ENCODE peak calls at places on chromosome 7, in eight cellular contexts. U is GF-D8; O is renal cortical epithelial cell; N is stimulated activated CD4-positive, alpha-beta T cell treated with anti-CD3 and anti-CD28 coated beads, Interleukin-2, amount 100 ng/mL, for 48 hours; I is tibial artery; V is astrocyte of the cerebellum; E is neural progenitor cell; B is effector memory CD8-positive, alpha-beta T cell. H is an unnamed sample.
A peak's percentile ranks its signal among the peaks of the same experiment; 100 is the strongest.

GRCh38 chr7:129949292-129950133 is 3.2 kb downstream of the UBE2H start:
- DNase-seq in N (no peak), I (peak; percentile 44), V (peak; percentile 55), U (no peak), O (peak; percentile 100), B (no peak), E (peak; percentile 64), H (peak; percentile 77)

GRCh38 chr7:5610500-5611186 is 170.8 kb downstream of the RNF216 start:
- DNase-seq in N (no peak), B (no peak), I (no peak), O (no peak), U (no peak), V (no peak), E (no peak), H (peak; percentile 25)

GRCh38 chr7:4255336-4255735 is 426.8 kb upstream of the FOXK1 start:
- DNase-seq in E (no peak), I (no peak), N (no peak), U (no peak), V (no peak), B (no peak), O (no peak), H (no peak)

GRCh38 chr7:23474098-23474828 is 4.0 kb upstream of the IGF2BP3 start:
- DNase-seq in E (peak; percentile 99), O (peak; percentile 80), B (no peak), N (peak; percentile 71), I (peak; percentile 68), U (peak; percentile 24), V (peak; percentile 88), H (peak; percentile 99)

GRCh38 chr7:100563809-100564400 is 9.8 kb downstream of the SAP25 start:
- DNase-seq in V (no peak), O (no peak), B (peak; percentile 86), I (peak; percentile 86), N (peak; percentile 85), U (no peak), E (peak; percentile 81), H (peak; percentile 77)

GRCh38 chr7:66099232-66099550 is 15.5 kb upstream of the CRCP start:
- DNase-seq in I (no peak), B (no peak), N (no peak), O (no peak), E (no peak), V (no peak), U (no peak), H (no peak)

GRCh38 chr7:100540073-100540723 is 1.2 kb downstream of the AGFG2 start:
- DNase-seq in V (no peak), I (no peak), O (peak; percentile 75), B (no peak), N (no peak), E (no peak), U (no peak), H (no peak)

GRCh38 chr7:1446611-1447032 is 12.6 kb downstream of the MICALL2 start:
- DNase-seq in E (no peak), B (no peak), N (no peak), I (no peak), U (no peak), V (no peak), O (no peak), H (no peak)

GRCh38 chr7:48875300-48875916 is 48.9 kb upstream of the CDC14C start:
- DNase-seq in N (no peak), V (peak; percentile 23), E (peak; percentile 84), U (no peak), B (no peak), I (no peak), O (peak; percentile 7), H (peak; percentile 70)

GRCh38 chr7:14902589-14902963 is at the start of gene DGKB:
- DNase-seq in E (peak; percentile 70), O (peak; percentile 12), I (no peak), U (no peak), B (no peak), V (peak; percentile 22), N (no peak), H (peak; percentile 10)

GRCh38 chr7:3176112-3176836 is 124.8 kb upstream of the SDK1 start:
- DNase-seq in V (no peak), B (no peak), U (no peak), I (no peak), N (no peak), O (no peak), E (no peak), H (no peak)

GRCh38 chr7:68158686-68159255 is 1162.1 kb downstream of the TYW1 start:
- DNase-seq in U (no peak), N (no peak), B (no peak), I (no peak), E (no peak), O (no peak), V (no peak), H (no peak)

GRCh38 chr7:56493196-56493595 is 377.0 kb upstream of the NUPR2 start:
- DNase-seq in I (no peak), E (no peak), N (no peak), V (no peak), U (no peak), O (no peak), B (no peak), H (no peak)

GRCh38 chr7:38477333-38477732 is 153.8 kb downstream of the AMPH start:
- DNase-seq in O (no peak), E (no peak), V (no peak), I (no peak), N (no peak), U (no peak), B (no peak), H (no peak)

GRCh38 chr7:277228-277627 is 12.7 kb upstream of the FOXL3 start:
- DNase-seq in O (no peak), U (no peak), I (no peak), E (no peak), B (no peak), N (no peak), V (no peak), H (no peak)

GRCh38 chr7:116152276-116152675 is 58.1 kb upstream of the TES start:
- DNase-seq in I (no peak), E (no peak), V (no peak), N (no peak), B (no peak), U (no peak), O (no peak), H (no peak)

GRCh38 chr7:2010551-2011265 is 222.0 kb downstream of the MAD1L1 start:
- DNase-seq in E (no peak), U (no peak), N (no peak), B (no peak), I (peak; percentile 33), V (no peak), O (no peak), H (no peak)

GRCh38 chr7:7969306-7970112 is 913 bp downstream of the GLCCI1 start:
- DNase-seq in O (peak; percentile 38), B (peak; percentile 51), V (peak; percentile 22), E (peak; percentile 61), U (no peak), I (peak; percentile 67), N (peak; percentile 31), H (peak; percentile 69)

GRCh38 chr7:126685018-126685573 is 567.6 kb downstream of the GRM8 start:
- DNase-seq in N (no peak), I (no peak), B (no peak), V (no peak), O (no peak), E (no peak), U (no peak), H (no peak)

GRCh38 chr7:103752995-103753394 is 236.5 kb downstream of the RELN start:
- DNase-seq in N (no peak), E (no peak), O (peak; percentile 22), U (no peak), V (no peak), B (no peak), I (no peak), H (no peak)

GRCh38 chr7:94375167-94375566 is 19.5 kb upstream of the COL1A2 start:
- DNase-seq in N (no peak), U (no peak), V (peak; percentile 85), O (peak; percentile 85), I (peak; percentile 81), E (peak; percentile 45), B (no peak), H (peak; percentile 55)

GRCh38 chr7:83162402-83163256 is at the start of gene PCLO:
- DNase-seq in E (peak; percentile 97), B (no peak), V (peak; percentile 38), O (peak; percentile 90), N (peak; percentile 36), I (no peak), U (no peak), H (peak; percentile 97)